ENCODE peak calls at places on chromosomes 5 and 9, in nine cellular contexts. D is AG04450; A is coronary artery; E is CD4-positive, CD25-positive, alpha-beta regulatory T cell; U is neural progenitor cell; L is cardiac muscle cell; S is pancreas; P is fibroblast of lung; Z is effector memory CD4-positive, alpha-beta T cell. G is an unnamed sample.

GRCh38 chr9:5949103-5949699 is 58.5 kb downstream of the MLANA start:
- DNase-seq in D (no peak), A (no peak), E (peak; percentile 33), U (no peak), L (no peak), S (no peak), P (peak; percentile 24), Z (no peak), G (no peak)

GRCh38 chr9:135770203-135770535 is 68.2 kb downstream of the KCNT1 start:
- DNase-seq in D (no peak), A (no peak), E (no peak), U (no peak), L (no peak), S (no peak), P (no peak), Z (no peak), G (no peak)

GRCh38 chr5:80139573-80139972 is 104.4 kb downstream of the THBS4 start:
- DNase-seq in D (no peak), A (no peak), E (no peak), U (no peak), L (no peak), S (no peak), P (no peak), Z (no peak), G (no peak)

GRCh38 chr5:34490501-34491250 is 165.5 kb upstream of the RAI14 start:
- DNase-seq in D (no peak), A (no peak), E (no peak), U (peak; percentile 51), L (peak; percentile 88), S (no peak), P (no peak), Z (no peak), G (no peak)

GRCh38 chr5:119291056-119291455 is 64.8 kb upstream of the TNFAIP8 start:
- DNase-seq in D (no peak), A (no peak), E (no peak), U (no peak), L (no peak), S (no peak), P (no peak), Z (no peak), G (no peak)

GRCh38 chr5:94388773-94389514 is 229.5 kb downstream of the KIAA0825 start:
- DNase-seq in D (no peak), A (no peak), E (no peak), U (no peak), L (no peak), S (no peak), P (no peak), Z (no peak), G (no peak)

GRCh38 chr5:132489871-132490483 is 596 bp downstream of the IRF1 start:
- DNase-seq in D (no peak), A (peak; percentile 83), E (no peak), U (peak; percentile 62), L (peak; percentile 18), S (peak; percentile 88), P (peak; percentile 60), Z (no peak), G (no peak)

GRCh38 chr9:105842023-105842644 is 147.8 kb downstream of the TMEM38B start:
- DNase-seq in D (no peak), A (no peak), E (no peak), U (peak; percentile 48), L (peak; percentile 57), S (no peak), P (peak; percentile 11), Z (no peak), G (peak; percentile 16)

GRCh38 chr5:36790847-36791246 is 85.7 kb upstream of the NIPBL start:
- DNase-seq in D (no peak), A (no peak), E (no peak), U (no peak), L (no peak), S (no peak), P (peak; percentile 18), Z (no peak), G (no peak)

GRCh38 chr5:172441262-172441751 is 13.0 kb downstream of the SH3PXD2B start:
- DNase-seq in D (no peak), A (no peak), E (no peak), U (no peak), L (no peak), S (no peak), P (no peak), Z (no peak), G (no peak)

GRCh38 chr9:16729656-16730055 is 140.8 kb downstream of the BNC2 start:
- DNase-seq in D (no peak), A (no peak), E (no peak), U (peak; percentile 27), L (peak; percentile 44), S (no peak), P (no peak), Z (no peak), G (no peak)

GRCh38 chr9:38026021-38026809 is 42.8 kb downstream of the SHB start:
- DNase-seq in D (peak; percentile 91), A (no peak), E (no peak), U (no peak), L (no peak), S (no peak), P (peak; percentile 98), Z (no peak), G (peak; percentile 83)

GRCh38 chr9:7358876-7359275 is 440.7 kb downstream of the DMAC1 start:
- DNase-seq in D (no peak), A (no peak), E (no peak), U (peak; percentile 24), L (peak; percentile 16), S (no peak), P (no peak), Z (no peak), G (no peak)

GRCh38 chr9:130235558-130236435 is 29.8 kb upstream of the HMCN2 start:
- DNase-seq in D (peak; percentile 13), A (no peak), E (peak; percentile 60), U (peak; percentile 87), L (peak; percentile 82), S (peak; percentile 83), P (peak; percentile 46), Z (peak; percentile 32), G (no peak)

GRCh38 chr5:67206381-67207328 is 10.1 kb upstream of the CD180 start:
- DNase-seq in D (no peak), A (no peak), E (peak; percentile 91), U (no peak), L (no peak), S (no peak), P (peak; percentile 98), Z (peak; percentile 82), G (peak; percentile 12)

GRCh38 chr5:56814361-56814962 is 887 bp upstream of the MAP3K1 start:
- DNase-seq in D (no peak), A (peak; percentile 73), E (no peak), U (peak; percentile 66), L (peak; percentile 33), S (peak; percentile 63), P (no peak), Z (peak; percentile 28), G (no peak)

GRCh38 chr5:42991477-42992034 is 48.6 kb downstream of the ANXA2R start:
- DNase-seq in D (no peak), A (no peak), E (no peak), U (no peak), L (no peak), S (no peak), P (peak; percentile 41), Z (no peak), G (no peak)

GRCh38 chr5:33049298-33049697 is 338.2 kb downstream of the NPR3 start:
- DNase-seq in D (no peak), A (no peak), E (no peak), U (no peak), L (no peak), S (no peak), P (peak; percentile 40), Z (no peak), G (no peak)

DNA sequence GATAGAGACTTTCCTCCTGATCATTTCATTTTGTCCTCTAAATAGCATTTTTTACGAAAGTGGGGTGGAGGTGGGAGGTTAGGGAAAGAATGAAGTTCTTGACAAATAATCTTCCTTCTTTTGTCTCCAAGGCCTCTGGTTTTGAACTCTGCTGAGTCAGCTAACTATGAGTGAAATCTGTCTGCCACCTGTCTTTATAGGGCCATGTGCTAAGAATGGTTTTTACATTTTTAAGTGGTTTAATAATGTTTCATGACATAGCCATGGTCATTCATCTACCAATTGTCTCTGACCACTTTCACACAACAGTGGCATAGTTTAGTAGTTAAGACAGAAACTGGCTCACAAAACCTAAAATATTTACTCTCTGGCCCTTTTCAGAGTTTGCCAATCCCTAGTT is 7.6 kb downstream of the MAN2A1 start:
- DNase-seq in D (no peak), A (no peak), E (no peak), U (no peak), L (no peak), S (no peak), P (no peak), Z (no peak), G (no peak)
- H3K4me3 ChIP-seq in D (no peak overlapping the region), A (no peak overlapping the region), E (peak overlapping the region; percentile 14), U (no peak overlapping the region), L (no peak overlapping the region), S (no peak overlapping the region), P (no peak overlapping the region), Z (no peak overlapping the region), G (no peak overlapping the region)

GRCh38 chr5:123119334-123119986 is 30.4 kb downstream of the PRDM6 start:
- DNase-seq in D (no peak), A (no peak), E (no peak), U (peak; percentile 74), L (peak; percentile 72), S (peak; percentile 15), P (peak; percentile 79), Z (no peak), G (no peak)
- H3K4me3 ChIP-seq in D (peak overlapping the region; percentile 41), A (peak overlapping the region; percentile 51), E (no peak overlapping the region), U (no peak overlapping the region), L (no peak overlapping the region), S (no peak overlapping the region), P (no peak overlapping the region), Z (no peak overlapping the region), G (no peak overlapping the region)

DNA sequence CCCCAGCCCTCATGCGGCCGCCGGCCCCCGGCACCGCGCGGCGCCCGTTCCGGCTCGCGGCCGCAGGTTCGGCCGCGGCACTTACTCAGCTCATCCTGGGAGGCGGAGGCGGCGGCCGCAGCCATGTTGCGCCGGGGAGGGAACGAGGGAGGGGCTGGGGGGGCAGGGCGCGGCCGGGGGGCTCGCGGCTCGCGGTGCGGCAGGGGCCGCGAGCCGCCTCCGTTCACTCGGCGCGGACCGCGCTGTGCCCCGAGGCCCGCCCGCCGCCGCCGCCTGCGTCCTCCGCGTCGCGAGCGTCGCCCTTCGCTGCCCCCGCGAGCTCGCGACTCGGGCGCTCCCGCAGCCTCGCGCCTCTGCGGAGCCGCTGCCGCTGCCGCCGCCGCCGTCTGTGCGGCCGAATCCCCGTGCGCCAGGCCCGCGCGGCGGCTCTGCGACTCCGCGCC is 743 bp downstream of the ECPAS start:
- DNase-seq in D (no peak), A (no peak), E (peak; percentile 40), U (no peak), L (peak; percentile 73), S (peak; percentile 74), P (no peak), Z (peak; percentile 36), G (no peak)
- H3K4me3 ChIP-seq in D (peak overlapping the region; percentile 85), A (peak overlapping the region; percentile 82), E (no peak overlapping the region), U (peak overlapping the region; percentile 99), L (peak overlapping the region; percentile 95), S (peak overlapping the region; percentile 79), P (peak overlapping the region; percentile 70), Z (no peak overlapping the region), G (peak overlapping the region; percentile 91)

GRCh38 chr9:72305102-72305546 is 59.9 kb downstream of the ZFAND5 start:
- DNase-seq in D (no peak), A (peak; percentile 90), E (no peak), U (peak; percentile 29), L (peak; percentile 37), S (no peak), P (peak; percentile 66), Z (no peak), G (no peak)
- H3K4me3 ChIP-seq in D (no peak overlapping the region), A (peak overlapping the region; percentile 59), E (peak overlapping the region; percentile 51), U (no peak overlapping the region), L (no peak overlapping the region), S (no peak overlapping the region), P (peak overlapping the region; percentile 49), Z (no peak overlapping the region), G (no peak overlapping the region)

G was measured in astrocyte of the cerebellum.